ENCODE peak calls at places on chromosomes 3 and 15, in eight cellular contexts. G, R, Y, U, I, C, D and V are unnamed samples.

GRCh38 chr3:43699864-43700263 is 9.1 kb downstream of the ABHD5 start:
- DNase-seq in R (no peak), D (peak; percentile 9), G (no peak), C (no peak), U (no peak), I (no peak), Y (no peak), V (no peak)

GRCh38 chr15:41487802-41488201 is 5.9 kb upstream of the ITPKA start:
- DNase-seq in I (no peak), U (no peak), R (no peak), D (no peak), C (no peak), G (no peak), Y (no peak), V (no peak)

GRCh38 chr3:108006077-108006675 is 84.7 kb downstream of the CD47 start:
- DNase-seq in I (no peak), C (no peak), G (peak; percentile 64), U (no peak), Y (peak; percentile 54), D (no peak), R (peak; percentile 20), V (no peak)

GRCh38 chr15:61075741-61076140 is 153.4 kb downstream of the RORA start:
- DNase-seq in I (no peak), U (no peak), D (no peak), R (no peak), Y (no peak), C (no peak), G (no peak), V (no peak)

GRCh38 chr15:70451861-70452653 is 311.3 kb downstream of the UACA start:
- DNase-seq in C (peak; percentile 77), Y (no peak), I (no peak), D (peak; percentile 59), R (no peak), U (no peak), G (no peak), V (peak; percentile 17)

GRCh38 chr3:85560088-85560790 is 601.5 kb downstream of the CADM2 start:
- DNase-seq in Y (peak; percentile 1), C (no peak), I (no peak), D (no peak), U (no peak), G (peak; percentile 41), R (no peak), V (no peak)

GRCh38 chr3:100521439-100521845 is 29.0 kb downstream of the TMEM45A start:
- DNase-seq in Y (no peak), R (no peak), I (no peak), D (no peak), U (no peak), C (no peak), G (no peak), V (no peak)

GRCh38 chr3:66629431-66630368 is 128.9 kb upstream of the LRIG1 start:
- DNase-seq in R (no peak), Y (no peak), D (no peak), G (no peak), I (no peak), C (no peak), U (no peak), V (no peak)

GRCh38 chr3:167568634-167569033 is 85.1 kb downstream of the WDR49 start:
- DNase-seq in R (no peak), G (no peak), I (no peak), C (no peak), U (no peak), D (no peak), Y (no peak), V (no peak)

GRCh38 chr3:45313743-45314403 is 74.5 kb upstream of the LARS2 start:
- DNase-seq in I (no peak), D (no peak), C (no peak), Y (no peak), U (no peak), R (no peak), G (no peak), V (no peak)

GRCh38 chr3:54243960-54244359 is 121.6 kb downstream of the CACNA2D3 start:
- DNase-seq in I (no peak), D (no peak), Y (no peak), G (no peak), R (no peak), U (no peak), C (no peak), V (no peak)

GRCh38 chr15:76398301-76398700 is 61.7 kb downstream of the ISL2 start:
- DNase-seq in Y (no peak), C (no peak), I (no peak), U (no peak), G (no peak), R (no peak), D (no peak), V (peak; percentile 82)

GRCh38 chr15:35308802-35309201 is 223.7 kb upstream of the NANOGP8 start:
- DNase-seq in U (no peak), R (peak; percentile 20), Y (peak; percentile 99), G (no peak), I (peak; percentile 35), D (no peak), C (no peak), V (no peak)

GRCh38 chr15:80219955-80220354 is 32.1 kb downstream of the CTXND1 start:
- DNase-seq in R (no peak), I (no peak), C (no peak), U (no peak), Y (no peak), G (no peak), D (no peak), V (no peak)

GRCh38 chr3:194395201-194395600 is 3.9 kb downstream of the GP5 start:
- DNase-seq in Y (peak; percentile 76), D (no peak), R (no peak), U (no peak), C (no peak), I (no peak), G (no peak), V (peak; percentile 97)

GRCh38 chr3:113285226-113285625 is 73.9 kb downstream of the BOC start:
- DNase-seq in R (no peak), G (no peak), U (no peak), I (no peak), Y (no peak), D (no peak), C (no peak), V (no peak)

GRCh38 chr3:149648525-149648924 is 9.3 kb downstream of the WWTR1 start:
- DNase-seq in D (no peak), U (no peak), C (no peak), R (no peak), G (no peak), I (no peak), Y (no peak), V (no peak)

GRCh38 chr15:22844421-22845288 is 6.2 kb downstream of the NIPA2 start:
- DNase-seq in U (no peak), R (no peak), Y (no peak), G (no peak), D (no peak), C (no peak), I (no peak), V (no peak)

GRCh38 chr3:19149388-19149787 is 1.1 kb downstream of the KCNH8 start:
- DNase-seq in C (no peak), R (no peak), G (peak; percentile 19), I (no peak), U (no peak), Y (peak; percentile 6), D (peak; percentile 39), V (no peak)

GRCh38 chr3:140249188-140249587 is 314.2 kb downstream of the CLSTN2 start:
- DNase-seq in Y (no peak), C (no peak), U (no peak), G (no peak), I (no peak), R (no peak), D (no peak), V (no peak)

GRCh38 chr3:106343841-106344240 is 475.0 kb upstream of the CBLB start:
- DNase-seq in U (no peak), R (no peak), G (no peak), C (no peak), Y (no peak), I (no peak), D (no peak), V (no peak)

GRCh38 chr3:159988617-159989251 is at the start of gene IL12A:
- DNase-seq in I (peak; percentile 78), G (peak; percentile 78), D (peak; percentile 84), U (peak; percentile 60), C (peak; percentile 92), R (peak; percentile 89), Y (peak; percentile 80), V (no peak)

GRCh38 chr3:102068327-102068726 is 219.0 kb downstream of the NFKBIZ start:
- DNase-seq in R (no peak), C (no peak), I (no peak), G (no peak), D (no peak), Y (no peak), U (no peak), V (no peak)

GRCh38 chr3:45464336-45464809 is 76.0 kb downstream of the LARS2 start:
- DNase-seq in R (no peak), Y (peak; percentile 78), C (no peak), U (no peak), I (no peak), D (peak; percentile 55), G (no peak), V (no peak)

GRCh38 chr15:43748376-43748775 is 2.1 kb downstream of the PDIA3 start:
- DNase-seq in G (no peak), Y (peak; percentile 36), R (no peak), I (no peak), U (no peak), C (no peak), D (peak; percentile 42), V (no peak)

GRCh38 chr3:150545419-150546225 is 674 bp downstream of the SERP1 start:
- DNase-seq in I (no peak), C (no peak), U (peak; percentile 7), D (peak; percentile 51), Y (peak; percentile 17), R (no peak), G (peak; percentile 41), V (no peak)

GRCh38 chr15:37765809-37766208 is 168.6 kb upstream of the TMCO5A start:
- DNase-seq in I (no peak), C (no peak), Y (peak; percentile 4), D (no peak), G (peak; percentile 20), R (no peak), U (no peak), V (no peak)

GRCh38 chr15:34753236-34753894 is 1.4 kb downstream of the GJD2 start:
- DNase-seq in C (no peak), Y (peak; percentile 64), U (no peak), I (peak; percentile 25), D (no peak), G (peak; percentile 34), R (peak; percentile 25), V (no peak)

GRCh38 chr3:112776000-112776399 is 70.7 kb downstream of the CD200R1L start:
- DNase-seq in D (no peak), U (no peak), Y (no peak), I (no peak), G (no peak), R (peak; percentile 25), C (no peak), V (no peak)

GRCh38 chr15:62067448-62068044 is 769 bp downstream of the C2CD4A start:
- DNase-seq in D (no peak), Y (peak; percentile 21), C (peak; percentile 71), R (no peak), G (peak; percentile 59), U (peak; percentile 7), I (peak; percentile 23), V (no peak)

GRCh38 chr15:98522127-98522526 is 126.2 kb upstream of the IGF1R start:
- DNase-seq in C (no peak), D (no peak), U (no peak), G (no peak), R (no peak), Y (no peak), I (no peak), V (no peak)

GRCh38 chr3:149388001-149388435 is 10.6 kb upstream of the TM4SF1 start:
- DNase-seq in U (no peak), D (no peak), Y (peak; percentile 93), C (no peak), R (no peak), I (no peak), G (no peak), V (no peak)

GRCh38 chr3:102529452-102529851 is 94.6 kb downstream of the ZPLD1 start:
- DNase-seq in U (no peak), D (no peak), Y (peak; percentile 37), I (no peak), R (no peak), C (no peak), G (peak; percentile 35), V (peak; percentile 37)

GRCh38 chr3:108602935-108603294 is 13.4 kb downstream of the DZIP3 start:
- DNase-seq in C (no peak), Y (no peak), G (no peak), R (no peak), D (no peak), U (no peak), I (no peak), V (no peak)